ENCODE peak calls at places on chromosomes 13 and 19, in eight cellular contexts. B, Q, E, Y, U, J, T and G are unnamed samples.

GRCh38 chr13:73337511-73337910 is 278.7 kb downstream of the KLF5 start:
- DNase-seq in B (peak), Q (no peak), E (no peak), Y (no peak), U (no peak), J (no peak), T (no peak), G (no peak)

GRCh38 chr13:37187611-37188010 is 82.1 kb upstream of the CSNK1A1L start:
- DNase-seq in B (no peak), Q (no peak), E (no peak), Y (no peak), U (no peak), J (no peak), T (no peak), G (no peak)

GRCh38 chr13:34030782-34031181 is 212.8 kb downstream of the RFC3 start:
- DNase-seq in B (peak), Q (no peak), E (peak), Y (no peak), U (no peak), J (no peak), T (no peak), G (no peak)

GRCh38 chr13:33927315-33927714 is 109.4 kb downstream of the RFC3 start:
- DNase-seq in B (peak), Q (no peak), E (peak), Y (no peak), U (peak), J (no peak), T (no peak), G (no peak)

GRCh38 chr13:23889598-23890224 is 511 bp upstream of the MIPEP start:
- DNase-seq in B (peak), Q (no peak), E (peak), Y (peak), U (no peak), J (no peak), T (no peak), G (no peak)

GRCh38 chr19:5934779-5935472 is 20.9 kb downstream of the CAPS start:
- DNase-seq in B (no peak), Q (no peak), E (peak), Y (no peak), U (no peak), J (no peak), T (no peak), G (no peak)

GRCh38 chr19:17081672-17082630 is 6.4 kb downstream of the MYO9B start:
- DNase-seq in B (no peak), Q (no peak), E (no peak), Y (no peak), U (no peak), J (no peak), T (no peak), G (no peak)

GRCh38 chr13:78524936-78525335 is 78.4 kb downstream of the POU4F1 start:
- DNase-seq in B (no peak), Q (no peak), E (no peak), Y (no peak), U (no peak), J (no peak), T (no peak), G (no peak)

GRCh38 chr13:26707122-26708006 is 53.2 kb downstream of the GPR12 start:
- DNase-seq in B (peak), Q (peak), E (peak), Y (peak), U (peak), J (peak), T (peak), G (no peak)

GRCh38 chr19:3836887-3837286 is 32.0 kb downstream of the ZFR2 start:
- DNase-seq in B (no peak), Q (no peak), E (no peak), Y (no peak), U (no peak), J (no peak), T (peak), G (no peak)

GRCh38 chr19:10074153-10074552 is 12.0 kb upstream of the SHFL start:
- DNase-seq in B (peak), Q (no peak), E (peak), Y (peak), U (peak), J (peak), T (peak), G (peak)

GRCh38 chr13:91132381-91132780 is 215.1 kb upstream of the MIR17HG start:
- DNase-seq in B (no peak), Q (no peak), E (no peak), Y (no peak), U (no peak), J (no peak), T (no peak), G (no peak)

GRCh38 chr13:39023316-39023715 is 14.6 kb downstream of the PROSER1 start:
- DNase-seq in B (peak), Q (no peak), E (peak), Y (no peak), U (no peak), J (no peak), T (no peak), G (no peak)

GRCh38 chr13:44072536-44072935 is 192.8 kb downstream of the LACC1 start:
- DNase-seq in B (no peak), Q (no peak), E (no peak), Y (no peak), U (no peak), J (no peak), T (no peak), G (no peak)

GRCh38 chr13:44967656-44968451 is 21.4 kb downstream of the NUFIP1 start:
- DNase-seq in B (no peak), Q (no peak), E (peak), Y (no peak), U (no peak), J (no peak), T (no peak), G (no peak)

GRCh38 chr13:60227168-60227567 is 63.4 kb upstream of the DIAPH3 start:
- DNase-seq in B (no peak), Q (no peak), E (no peak), Y (no peak), U (no peak), J (no peak), T (no peak), G (no peak)

GRCh38 chr19:39998511-39998910 is 1.7 kb downstream of the ZNF546 start:
- DNase-seq in B (peak), Q (no peak), E (peak), Y (no peak), U (no peak), J (no peak), T (no peak), G (no peak)

GRCh38 chr19:12137541-12137940 is 2.6 kb downstream of the ZNF20 start:
- DNase-seq in B (no peak), Q (no peak), E (peak), Y (peak), U (no peak), J (peak), T (peak), G (peak)

GRCh38 chr13:113915786-113916329 is 52.0 kb upstream of the GAS6 start:
- DNase-seq in B (no peak), Q (no peak), E (no peak), Y (no peak), U (no peak), J (no peak), T (no peak), G (no peak)

GRCh38 chr19:6683971-6684370 is 14.0 kb upstream of the TNFSF14 start:
- DNase-seq in B (no peak), Q (no peak), E (no peak), Y (no peak), U (no peak), J (no peak), T (no peak), G (no peak)

GRCh38 chr13:31046711-31047279 is 114.3 kb downstream of the TEX26 start:
- DNase-seq in B (peak), Q (no peak), E (peak), Y (no peak), U (no peak), J (no peak), T (no peak), G (no peak)